ENCODE peak calls at places on chromosomes 16 and 17, in ten cellular contexts. P, J, H, Y, W, E, M, S, Z and U are unnamed samples.

GRCh38 chr16:23080329-23080728 is 68.9 kb downstream of the USP31 start:
- DNase-seq in S (no peak), M (no peak), P (no peak), W (no peak), H (no peak), Z (no peak), E (no peak), J (no peak), Y (no peak), U (no peak)

GRCh38 chr16:23465179-23465578 is 12.2 kb upstream of the COG7 start:
- DNase-seq in M (no peak), S (no peak), P (no peak), J (no peak), Z (no peak), W (no peak), E (no peak), Y (no peak), H (no peak), U (no peak)

GRCh38 chr16:48206594-48207242 is 37.4 kb upstream of the LONP2 start:
- DNase-seq in Y (no peak), P (no peak), W (no peak), S (no peak), M (peak), J (no peak), H (peak), Z (no peak), E (no peak), U (no peak)

GRCh38 chr16:20971420-20971819 is 70.8 kb downstream of the LYRM1 start:
- DNase-seq in J (no peak), H (no peak), P (no peak), Y (no peak), S (no peak), E (no peak), M (no peak), Z (no peak), W (no peak), U (no peak)

GRCh38 chr16:50570354-50570753 is 22.2 kb downstream of the NKD1 start:
- DNase-seq in E (no peak), Z (no peak), J (no peak), M (no peak), Y (no peak), H (no peak), S (no peak), P (no peak), W (no peak), U (no peak)

GRCh38 chr16:52171481-52171880 is 375.5 kb downstream of the TOX3 start:
- DNase-seq in M (no peak), H (no peak), W (no peak), Z (no peak), S (no peak), E (no peak), P (no peak), Y (no peak), J (no peak), U (no peak)

GRCh38 chr17:1522626-1523025 is 6.2 kb upstream of the INPP5K start:
- DNase-seq in W (no peak), Y (no peak), H (no peak), Z (no peak), S (no peak), E (no peak), J (no peak), M (no peak), P (no peak), U (no peak)

GRCh38 chr17:57601328-57601727 is 143.8 kb downstream of the CCDC182 start:
- DNase-seq in P (no peak), S (no peak), E (no peak), H (peak), Y (no peak), Z (no peak), M (peak), W (no peak), J (no peak), U (no peak)